ENCODE peak calls at places on chromosome 3, in nine cellular contexts. P is fibroblast of lung; M is GM23248; I is upper lobe of left lung; T is lower lobe of right lung; G is heart left ventricle; Z is astrocyte; K is CD8-positive, alpha-beta memory T cell; R is ovary. Q is an unnamed sample. For H3K27me3, the result is how much of the 10 kb centered on the place peaks cover.

GRCh38 chr3:147924755-147925154 is 515.6 kb downstream of the ZIC1 start:
- DNase-seq in M (no peak), T (no peak), G (no peak), I (no peak), P (peak), K (no peak), Z (peak), R (no peak), Q (no peak)

GRCh38 chr3:129230311-129231019 is 18.9 kb upstream of the COPG1 start:
- DNase-seq in M (peak), R (no peak), T (peak), G (peak), K (no peak), I (no peak), P (peak), Z (peak), Q (no peak)

GRCh38 chr3:190586631-190587000 is 72.7 kb downstream of the IL1RAP start:
- DNase-seq in G (no peak), P (peak), K (peak), Z (peak), T (no peak), M (peak), R (no peak), I (no peak), Q (no peak)

GRCh38 chr3:34957707-34958106 is 681.6 kb upstream of the ARPP21 start:
- DNase-seq in I (no peak), Z (peak), R (no peak), M (no peak), P (no peak), T (no peak), G (no peak), K (no peak), Q (no peak)

GRCh38 chr3:148815736-148816135 is 11.9 kb upstream of the CPB1 start:
- DNase-seq in G (no peak), T (no peak), I (no peak), R (no peak), K (no peak), P (no peak), Z (no peak), M (no peak), Q (no peak)

GRCh38 chr3:25444273-25444672 is 16.2 kb downstream of the RARB start:
- DNase-seq in M (no peak), Z (no peak), G (no peak), P (no peak), K (no peak), R (no peak), I (no peak), T (no peak), Q (no peak)

GRCh38 chr3:71389911-71390573 is 193.5 kb downstream of the FOXP1 start:
- DNase-seq in M (peak), G (peak), Z (peak), K (no peak), I (no peak), P (peak), T (peak), R (peak), Q (peak)

GRCh38 chr3:110929811-110930210 is 141.8 kb upstream of the NECTIN3 start:
- DNase-seq in T (no peak), I (no peak), M (no peak), G (no peak), Z (no peak), K (no peak), P (no peak), R (no peak), Q (no peak)

GRCh38 chr3:169432692-169433432 is 230.7 kb downstream of the MECOM start:
- DNase-seq in R (no peak), I (no peak), M (no peak), Z (no peak), G (no peak), P (no peak), K (no peak), T (no peak), Q (no peak)

GRCh38 chr3:142886938-142887337 is 1.9 kb downstream of the PCOLCE2 start:
- DNase-seq in Z (peak), R (no peak), T (no peak), M (peak), G (no peak), K (no peak), I (no peak), P (peak), Q (no peak)

GRCh38 chr3:39460677-39461076 is 6.8 kb upstream of the MOBP start:
- DNase-seq in T (no peak), Z (no peak), G (no peak), P (no peak), I (no peak), M (no peak), K (no peak), R (no peak), Q (no peak)

GRCh38 chr3:22713936-22714335 is 489.2 kb upstream of the UBE2E2 start:
- DNase-seq in P (peak), R (no peak), Z (peak), M (peak), G (no peak), K (no peak), I (no peak), T (no peak), Q (no peak)

GRCh38 chr3:143697975-143698374 is 150.3 kb downstream of the SLC9A9 start:
- DNase-seq in M (peak), P (no peak), K (no peak), T (no peak), I (no peak), Z (no peak), G (no peak), R (no peak), Q (no peak)

GRCh38 chr3:102181202-102181920 is 253.5 kb upstream of the ZPLD1 start:
- DNase-seq in Z (peak), P (peak), R (no peak), G (no peak), I (no peak), K (no peak), T (no peak), M (peak), Q (no peak)

GRCh38 chr3:111929484-111929883 is 49.3 kb upstream of the ABHD10 start:
- DNase-seq in P (no peak), G (no peak), T (no peak), I (no peak), R (no peak), K (no peak), M (no peak), Z (no peak), Q (no peak)

GRCh38 chr3:185815391-185816282 is 9.2 kb downstream of the IGF2BP2 start:
- DNase-seq in R (no peak), Z (peak), K (no peak), T (no peak), G (no peak), P (peak), I (no peak), M (no peak), Q (no peak)

GRCh38 chr3:22399566-22399965 is 648.6 kb upstream of the ZNF385D start:
- DNase-seq in T (no peak), M (peak), P (peak), K (no peak), G (no peak), I (no peak), R (no peak), Z (no peak), Q (no peak)

DNA sequence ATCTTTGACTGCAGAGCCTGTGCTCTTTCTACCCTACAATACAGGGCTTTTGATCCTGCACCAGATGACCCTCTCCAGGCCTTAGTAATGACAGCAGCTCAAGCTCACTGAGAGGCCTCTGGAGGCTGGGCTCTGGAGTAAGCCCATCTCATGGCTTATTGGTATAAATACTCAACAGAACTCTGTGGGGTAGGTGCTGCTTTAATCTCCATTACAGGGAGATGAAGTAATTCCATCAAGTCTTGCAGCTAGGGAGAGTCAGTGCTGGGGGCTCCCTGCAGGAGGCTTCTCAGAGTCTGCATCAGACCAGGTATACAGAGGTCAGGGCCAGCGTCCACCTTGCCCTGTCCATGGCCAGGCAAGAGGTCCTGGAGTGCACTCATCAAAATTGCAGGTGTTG is 89.2 kb upstream of the SLC6A11 start:
- DNase-seq in Z (no peak), P (no peak), R (no peak), T (no peak), I (no peak), K (no peak), M (no peak), G (no peak), Q (no peak)
- H3K27me3 ChIP-seq in Z (under half), P (under half), R (under half), T (under half), I (under half), K (under half), M (under half), G (under half), Q (under half)

GRCh38 chr3:56782900-56783299 is 18.8 kb downstream of the ARHGEF3 start:
- DNase-seq in Z (no peak), K (no peak), T (no peak), G (no peak), I (no peak), R (no peak), P (no peak), M (no peak), Q (no peak)
- H3K27ac ChIP-seq in Z (no peak), K (peak), T (peak), G (peak), I (peak), R (no peak), P (no peak), M (no peak), Q (peak)

DNA sequence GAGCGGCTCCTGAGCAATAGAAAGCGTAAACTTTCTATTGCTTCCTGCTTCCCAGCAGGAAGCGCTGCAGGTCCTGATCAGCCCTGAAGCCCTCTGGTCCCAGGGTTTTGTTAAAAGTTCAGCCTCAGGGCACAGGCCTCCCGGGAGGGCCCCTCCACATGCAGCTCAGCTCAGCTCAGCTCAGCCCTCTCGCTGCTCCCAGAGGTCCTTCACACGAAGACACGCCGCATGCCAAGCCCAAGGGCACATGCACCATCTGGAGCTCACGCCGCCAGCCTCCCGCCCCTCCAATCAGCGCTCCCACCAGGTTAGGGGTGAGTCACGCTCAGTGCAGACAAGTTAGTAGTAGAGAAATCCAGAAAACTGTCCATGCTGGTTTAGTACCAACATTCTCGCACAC is 12.7 kb downstream of the TKT start:
- DNase-seq in T (peak), G (no peak), R (peak), P (peak), I (no peak), Z (peak), M (peak), K (no peak), Q (no peak)
- H3K4me3 ChIP-seq in T (no peak), G (no peak), R (no peak), P (no peak), I (no peak), Z (no peak), M (no peak), K (no peak), Q (no peak)

DNA sequence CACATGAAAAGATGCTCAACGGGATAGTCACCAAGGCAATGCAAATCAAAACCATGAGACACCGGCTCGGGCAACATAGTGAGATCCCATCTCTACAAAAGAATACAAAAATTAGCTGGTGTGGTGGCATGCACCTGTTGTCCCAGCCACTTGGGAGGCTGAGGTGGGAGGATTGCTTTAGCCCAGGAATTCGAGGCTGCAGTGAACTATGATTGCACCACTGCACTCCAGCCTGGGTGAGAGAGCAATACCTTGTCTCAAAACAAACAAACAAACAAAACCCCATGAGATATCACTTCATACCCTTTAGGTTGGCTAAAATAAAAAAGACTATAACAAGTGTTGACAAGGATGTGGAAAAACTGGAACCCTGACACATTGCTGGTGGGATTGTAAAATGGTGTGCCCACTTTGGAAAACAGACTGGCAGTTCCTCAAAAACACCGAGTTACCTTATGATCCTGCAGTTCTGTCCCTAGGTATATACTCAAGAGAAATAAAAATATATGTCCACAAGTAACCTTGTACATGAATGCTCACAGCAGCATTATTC is 3.8 kb upstream of the PPARG start:
- DNase-seq in P (no peak), G (no peak), I (no peak), Z (no peak), K (no peak), T (no peak), M (no peak), R (no peak), Q (no peak)
- H3K27me3 ChIP-seq in P (under half), G (under half), I (under half), Z (under half), K (under half), T (under half), M (under half), R (under half), Q (under half)

GRCh38 chr3:54999801-55000200 is 71.9 kb upstream of the LRTM1 start:
- DNase-seq in Z (peak), G (no peak), M (no peak), T (no peak), K (no peak), I (no peak), P (no peak), R (no peak), Q (no peak)
- H3K27ac ChIP-seq in Z (peak), G (no peak), M (no peak), T (no peak), K (no peak), I (no peak), P (no peak), R (no peak), Q (no peak)

GRCh38 chr3:188350956-188351355 is 197.0 kb downstream of the LPP start:
- DNase-seq in G (no peak), M (no peak), P (no peak), I (no peak), Z (no peak), T (no peak), R (no peak), K (no peak), Q (no peak)

GRCh38 chr3:188349963-188350332 is 196.0 kb downstream of the LPP start:
- DNase-seq in Z (no peak), G (no peak), M (no peak), P (no peak), T (no peak), R (no peak), K (no peak), I (no peak), Q (no peak)

GRCh38 chr3:188353409-188353808 is 199.5 kb downstream of the LPP start:
- DNase-seq in Z (no peak), K (no peak), G (no peak), M (no peak), T (no peak), I (no peak), R (no peak), P (no peak), Q (no peak)

GRCh38 chr3:188352196-188352927 is 198.4 kb downstream of the LPP start:
- DNase-seq in G (no peak), T (no peak), R (no peak), I (no peak), Z (no peak), P (no peak), K (no peak), M (no peak), Q (no peak)

DNA sequence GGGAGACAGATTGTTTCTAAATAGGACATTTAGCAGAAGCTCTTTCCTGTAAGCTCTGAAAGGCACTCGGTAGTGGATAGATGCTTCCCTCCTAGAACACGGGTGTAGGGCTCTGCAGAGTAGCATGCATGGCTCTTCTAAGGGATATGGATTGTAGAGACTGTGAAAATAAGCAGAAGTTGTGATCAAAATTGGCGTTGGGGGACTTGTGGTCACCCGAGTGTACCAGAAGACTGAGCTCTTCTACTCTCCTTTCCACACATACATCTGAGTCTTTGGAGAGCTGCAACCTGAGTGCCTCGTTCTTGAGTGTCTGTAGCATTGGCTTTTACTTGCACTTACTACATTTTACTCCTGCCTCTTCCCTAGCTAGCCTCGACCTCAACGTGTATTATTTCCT is 197.7 kb downstream of the LPP start:
- DNase-seq in M (no peak), P (no peak), Z (no peak), K (no peak), I (no peak), T (no peak), G (no peak), R (no peak), Q (no peak)
- H3K4me3 ChIP-seq in M (no peak), P (no peak), Z (no peak), K (no peak), I (no peak), T (no peak), G (no peak), R (no peak), Q (no peak)

GRCh38 chr3:8413337-8413926 is 88.2 kb upstream of the LMCD1 start:
- DNase-seq in K (no peak), P (no peak), T (no peak), G (no peak), I (no peak), M (no peak), Z (no peak), R (no peak), Q (no peak)
- H3K27me3 ChIP-seq in K (under half), P (under half), T (under half), G (under half), I (under half), M (under half), Z (under half), R (under half), Q (under half)

DNA sequence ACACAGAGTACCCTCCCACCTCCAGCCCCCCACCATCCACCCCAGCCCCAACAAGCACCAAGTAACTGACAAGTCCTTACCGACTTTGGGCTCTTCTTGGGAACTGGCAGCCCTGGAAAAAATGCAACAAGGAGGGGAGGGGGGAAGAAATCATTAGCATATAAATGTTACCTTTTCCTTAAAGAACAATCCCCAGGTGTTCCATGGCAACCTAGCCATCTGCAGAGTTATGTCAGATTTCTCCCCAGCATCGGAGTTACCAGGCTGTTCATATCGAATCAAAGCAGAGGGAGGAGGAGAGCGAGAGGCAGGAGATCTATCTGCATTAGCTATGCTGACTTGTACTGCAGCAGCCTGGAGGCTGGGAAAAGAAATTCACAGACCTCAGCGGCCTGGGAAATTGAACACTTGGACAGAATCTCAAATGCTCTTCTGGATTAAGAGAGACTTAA is 637.3 kb downstream of the MAGI1 start:
- DNase-seq in P (no peak), Z (no peak), M (no peak), I (no peak), R (no peak), G (no peak), K (no peak), T (no peak), Q (no peak)
- H3K27ac ChIP-seq in P (no peak), Z (no peak), M (no peak), I (no peak), R (no peak), G (peak), K (no peak), T (no peak), Q (no peak)